ENCODE peak calls at places on chromosomes 12 and 14, in five cellular contexts. N, Z, O, A and R are unnamed samples.

GRCh38 chr14:70392676-70393075 is 24.2 kb downstream of the SYNJ2BP start:
- DNase-seq in N (no peak), Z (no peak), O (no peak), A (no peak), R (no peak)

GRCh38 chr12:92216092-92216491 is 70.4 kb upstream of the BTG1 start:
- DNase-seq in N (no peak), Z (no peak), O (no peak), A (no peak), R (no peak)

GRCh38 chr12:85872497-85873091 is 1.5 kb upstream of the NTS start:
- DNase-seq in N (peak; percentile 42), Z (no peak), O (no peak), A (no peak), R (no peak)

GRCh38 chr14:75495882-75496281 is 26.4 kb upstream of the BATF start:
- DNase-seq in N (no peak), Z (no peak), O (no peak), A (no peak), R (no peak)

GRCh38 chr12:114339626-114340025 is 66.3 kb downstream of the TBX5 start:
- DNase-seq in N (no peak), Z (no peak), O (no peak), A (no peak), R (no peak)

GRCh38 chr14:70698288-70698687 is 56.6 kb downstream of the TTC9 start:
- DNase-seq in N (no peak), Z (peak; percentile 74), O (no peak), A (peak; percentile 34), R (no peak)

GRCh38 chr12:108699955-108700563 is 31.3 kb downstream of the CORO1C start:
- DNase-seq in N (no peak), Z (no peak), O (no peak), A (no peak), R (no peak)

GRCh38 chr14:58788655-58789054 is 150.9 kb downstream of the DACT1 start:
- DNase-seq in N (no peak), Z (no peak), O (no peak), A (no peak), R (no peak)

GRCh38 chr12:18430425-18431048 is 169.2 kb downstream of the PIK3C2G start:
- DNase-seq in N (no peak), Z (peak; percentile 40), O (no peak), A (peak; percentile 22), R (no peak)

GRCh38 chr12:128796439-128797118 is 27.2 kb downstream of the SLC15A4 start:
- DNase-seq in N (no peak), Z (no peak), O (no peak), A (no peak), R (no peak)

GRCh38 chr12:64187370-64187769 is 34.7 kb downstream of the KICS2 start:
- DNase-seq in N (no peak), Z (no peak), O (no peak), A (no peak), R (no peak)

GRCh38 chr12:130041983-130042812 is 120.1 kb upstream of the FZD10 start:
- DNase-seq in N (no peak), Z (no peak), O (no peak), A (peak; percentile 47), R (peak; percentile 58)

GRCh38 chr14:55398679-55399078 is 13.0 kb downstream of the ATG14 start:
- DNase-seq in N (no peak), Z (no peak), O (no peak), A (no peak), R (no peak)

GRCh38 chr14:81209187-81209836 is 11.4 kb downstream of the GTF2A1 start:
- DNase-seq in N (no peak), Z (no peak), O (no peak), A (no peak), R (no peak)

GRCh38 chr14:56057071-56057865 is 60.9 kb upstream of the PELI2 start:
- DNase-seq in N (no peak), Z (no peak), O (no peak), A (no peak), R (no peak)

GRCh38 chr12:89750821-89751227 is 42.2 kb upstream of the ATP2B1 start:
- DNase-seq in N (no peak), Z (no peak), O (no peak), A (no peak), R (no peak)

GRCh38 chr12:123122649-123123048 is 28.2 kb downstream of the PITPNM2 start:
- DNase-seq in N (peak; percentile 31), Z (no peak), O (no peak), A (no peak), R (no peak)

GRCh38 chr12:105759172-105759571 is 379.6 kb downstream of the NUAK1 start:
- DNase-seq in N (no peak), Z (no peak), O (no peak), A (no peak), R (no peak)

GRCh38 chr12:30197392-30198047 is 413.8 kb upstream of the TMTC1 start:
- DNase-seq in N (no peak), Z (no peak), O (no peak), A (no peak), R (no peak)

GRCh38 chr12:4215862-4216541 is 57.6 kb upstream of the CCND2 start:
- DNase-seq in N (peak; percentile 37), Z (no peak), O (no peak), A (no peak), R (no peak)

GRCh38 chr14:56390859-56391258 is 188.7 kb upstream of the TMEM260 start:
- DNase-seq in N (no peak), Z (no peak), O (no peak), A (no peak), R (no peak)

GRCh38 chr12:24463392-24463791 is 485.5 kb downstream of the BCAT1 start:
- DNase-seq in N (no peak), Z (no peak), O (no peak), A (no peak), R (no peak)

GRCh38 chr12:18951219-18951618 is 178.3 kb upstream of the PLEKHA5 start:
- DNase-seq in N (no peak), Z (no peak), O (no peak), A (no peak), R (no peak)

GRCh38 chr12:6752181-6752930 is 585 bp downstream of the MLF2 start:
- DNase-seq in N (no peak), Z (no peak), O (no peak), A (peak; percentile 64), R (no peak)

GRCh38 chr14:91363776-91364523 is 53.7 kb downstream of the CCDC88C start:
- DNase-seq in N (no peak), Z (no peak), O (no peak), A (no peak), R (no peak)

GRCh38 chr12:121001060-121001459 is 15.2 kb downstream of the C12orf43 start:
- DNase-seq in N (no peak), Z (no peak), O (no peak), A (no peak), R (no peak)

GRCh38 chr12:92927055-92927435 is 2.0 kb downstream of the EEA1 start:
- DNase-seq in N (peak; percentile 62), Z (no peak), O (no peak), A (no peak), R (no peak)

GRCh38 chr14:93375673-93376156 is 28.7 kb downstream of the COX8C start:
- DNase-seq in N (no peak), Z (no peak), O (no peak), A (no peak), R (no peak)